ENCODE peak calls at places on chromosomes 2 and 18, in eight cellular contexts. P is HCT116, V is ovary, X is endothelial cell of umbilical vein, B is transverse colon, Y is GM12878, O is A549, D is H1. F is an unnamed sample.

GRCh38 chr18:53534695-53535094 is 689.8 kb downstream of the MBD2 start:
- DNase-seq in V (peak), B (no peak), X (no peak), O (no peak), Y (no peak), D (no peak), P (no peak), F (peak)

GRCh38 chr2:62672601-62673000 is 32.9 kb upstream of the EHBP1 start:
- DNase-seq in X (no peak), Y (no peak), P (no peak), O (peak), B (no peak), V (no peak), D (peak), F (peak)

GRCh38 chr2:136116813-136117390 is 1.0 kb downstream of the CXCR4 start:
- DNase-seq in X (no peak), B (peak), Y (no peak), P (no peak), V (no peak), O (no peak), D (peak), F (no peak)

GRCh38 chr2:141508806-141509595 is 621.8 kb downstream of the LRP1B start:
- DNase-seq in D (no peak), O (no peak), X (no peak), P (no peak), Y (no peak), B (no peak), V (no peak), F (no peak)

GRCh38 chr2:232207174-232207573 is 171.4 kb upstream of the ALPP start:
- DNase-seq in X (no peak), Y (no peak), O (no peak), V (no peak), B (no peak), D (no peak), P (no peak), F (no peak)

GRCh38 chr2:191421950-191422349 is 176.7 kb downstream of the MYO1B start:
- DNase-seq in O (no peak), B (no peak), Y (no peak), D (no peak), V (no peak), X (no peak), P (no peak), F (peak)

GRCh38 chr2:1493361-1494126 is 80.3 kb downstream of the TPO start:
- DNase-seq in O (no peak), X (no peak), P (no peak), Y (no peak), D (no peak), B (peak), V (no peak), F (peak)

GRCh38 chr2:1968222-1968987 is 224.1 kb upstream of the PXDN start:
- DNase-seq in Y (no peak), P (no peak), V (no peak), B (no peak), D (no peak), X (no peak), O (no peak), F (no peak)

GRCh38 chr2:236051351-236051750 is 116.8 kb downstream of the GBX2 start:
- DNase-seq in Y (no peak), D (peak), V (no peak), B (no peak), X (no peak), P (no peak), O (no peak), F (no peak)

GRCh38 chr2:32498301-32498700 is 129.5 kb upstream of the TTC27 start:
- DNase-seq in Y (no peak), O (no peak), X (no peak), P (no peak), B (no peak), V (no peak), D (no peak), F (no peak)

GRCh38 chr18:55856191-55856590 is 268.2 kb upstream of the TCF4 start:
- DNase-seq in B (no peak), O (peak), X (peak), D (no peak), V (no peak), Y (no peak), P (no peak), F (no peak)

GRCh38 chr2:167383610-167384194 is 495.4 kb downstream of the XIRP2 start:
- DNase-seq in X (no peak), D (no peak), V (no peak), Y (no peak), O (no peak), P (no peak), B (peak), F (no peak)

GRCh38 chr2:191038241-191038725 is 24.3 kb upstream of the STAT1 start:
- DNase-seq in Y (no peak), D (no peak), V (no peak), X (peak), O (no peak), P (no peak), B (no peak), F (no peak)

GRCh38 chr18:60892441-60892840 is 440.8 kb upstream of the CDH20 start:
- DNase-seq in D (no peak), V (no peak), Y (no peak), O (no peak), B (no peak), X (peak), P (no peak), F (no peak)

GRCh38 chr2:160869411-160869810 is 290.8 kb upstream of the TANK start:
- DNase-seq in D (no peak), V (no peak), B (no peak), X (no peak), Y (no peak), P (no peak), O (no peak), F (no peak)

GRCh38 chr2:160871953-160872352 is 288.3 kb upstream of the TANK start:
- DNase-seq in V (no peak), B (no peak), Y (no peak), D (no peak), X (no peak), O (no peak), P (no peak), F (no peak)

GRCh38 chr2:160871096-160871495 is 289.1 kb upstream of the TANK start:
- DNase-seq in D (no peak), P (no peak), X (no peak), V (no peak), Y (no peak), O (no peak), B (no peak), F (no peak)

GRCh38 chr2:160868891-160869290 is 291.3 kb upstream of the TANK start:
- DNase-seq in X (no peak), V (no peak), B (no peak), O (no peak), Y (no peak), D (no peak), P (no peak), F (no peak)
- H3K27ac ChIP-seq in X (no peak), V (no peak), B (peak), O (peak), Y (no peak), D (no peak), P (no peak), F (no peak)

GRCh38 chr2:159904127-159904564 is 106.1 kb upstream of the CD302 start:
- DNase-seq in P (no peak), B (peak), O (no peak), D (no peak), Y (no peak), V (peak), X (peak), F (no peak)
- TF ChIP-seq POLR2A in P (no peak), B (no peak), O (no peak), D (no peak), Y (no peak), V (no peak), X (no peak), F (no peak)

GRCh38 chr2:10028407-10028987 is 14.9 kb upstream of the KLF11 start:
- DNase-seq in P (no peak), D (no peak), V (no peak), O (no peak), X (no peak), Y (no peak), B (no peak), F (no peak)
- H3K27ac ChIP-seq in P (no peak), D (no peak), V (no peak), O (no peak), X (no peak), Y (no peak), B (peak), F (no peak)

GRCh38 chr2:150138587-150138986 is 348.9 kb downstream of the RND3 start:
- DNase-seq in X (no peak), D (no peak), P (no peak), O (no peak), V (no peak), B (no peak), Y (no peak), F (no peak)
- TF ChIP-seq POLR2A in X (no peak), D (no peak), P (no peak), O (no peak), V (no peak), B (no peak), Y (no peak), F (no peak)

F was measured in testis.